ENCODE peak calls at places on chromosomes 4 and X, in nine cellular contexts. Z, G, F, N, T, M, V, Q and X are unnamed samples.
A peak's percentile ranks its signal among the peaks of the same experiment; 100 is the strongest.

GRCh38 chrX:18664947-18665346 is 7.0 kb downstream of the RS1 start:
- DNase-seq in Z (no peak), M (no peak), G (no peak), V (no peak), N (peak; percentile 18), Q (no peak), T (no peak), F (no peak), X (no peak)

GRCh38 chr4:170465434-170465833 is 375.7 kb upstream of the AADAT start:
- DNase-seq in Q (no peak), M (no peak), N (no peak), T (no peak), F (no peak), V (no peak), Z (no peak), G (no peak), X (no peak)

GRCh38 chrX:134999469-134999868 is 8.7 kb downstream of the SMIM10 start:
- DNase-seq in N (peak; percentile 73), Z (peak; percentile 55), F (peak; percentile 71), T (no peak), M (peak; percentile 75), Q (no peak), V (no peak), G (no peak), X (no peak)

GRCh38 chrX:23003121-23003520 is 3.4 kb downstream of the DDX53 start:
- DNase-seq in N (peak; percentile 20), Z (no peak), V (no peak), F (peak; percentile 25), Q (no peak), G (no peak), T (no peak), M (no peak), X (no peak)

GRCh38 chr4:41550308-41550707 is 12.4 kb downstream of the LIMCH1 start:
- DNase-seq in Z (no peak), T (no peak), M (no peak), G (no peak), V (no peak), F (peak; percentile 33), N (peak; percentile 11), Q (no peak), X (no peak)

GRCh38 chr4:1374706-1375045 is 27.7 kb downstream of the UVSSA start:
- DNase-seq in N (no peak), V (no peak), T (no peak), F (no peak), M (no peak), G (no peak), Z (no peak), Q (no peak), X (no peak)

GRCh38 chr4:101693842-101694398 is 96.6 kb upstream of the BANK1 start:
- DNase-seq in N (peak; percentile 64), V (no peak), M (no peak), T (no peak), G (no peak), F (no peak), Z (no peak), Q (no peak), X (no peak)

GRCh38 chrX:68415289-68415688 is 18.0 kb downstream of the OPHN1 start:
- DNase-seq in Z (no peak), Q (peak; percentile 38), T (no peak), G (peak; percentile 50), F (peak; percentile 72), N (peak; percentile 51), M (no peak), V (peak; percentile 33), X (no peak)

GRCh38 chr4:118923891-118924290 is 35.2 kb downstream of the SYNPO2 start:
- DNase-seq in M (no peak), N (no peak), G (no peak), F (no peak), Q (no peak), V (no peak), T (no peak), Z (no peak), X (no peak)

GRCh38 chrX:101462892-101463291 is 22.4 kb upstream of the ARMCX4 start:
- DNase-seq in M (peak; percentile 63), F (peak; percentile 32), G (no peak), N (peak; percentile 63), T (no peak), Z (peak; percentile 13), Q (no peak), V (no peak), X (no peak)

GRCh38 chr4:163611784-163612445 is 117.4 kb downstream of the TMA16 start:
- DNase-seq in G (no peak), V (no peak), Z (no peak), M (peak; percentile 88), T (no peak), F (no peak), N (no peak), Q (no peak), X (no peak)

GRCh38 chr4:163611172-163611571 is 116.7 kb downstream of the TMA16 start:
- DNase-seq in Q (no peak), N (no peak), M (peak; percentile 86), F (no peak), G (no peak), T (no peak), Z (no peak), V (no peak), X (no peak)

GRCh38 chr4:163609046-163609445 is 114.6 kb downstream of the TMA16 start:
- DNase-seq in G (no peak), N (no peak), Z (no peak), Q (no peak), M (no peak), F (no peak), T (no peak), V (no peak), X (no peak)

GRCh38 chr4:163612762-163613161 is 118.3 kb downstream of the TMA16 start:
- DNase-seq in Z (no peak), G (no peak), F (no peak), V (no peak), T (no peak), Q (no peak), M (peak; percentile 66), N (no peak), X (no peak)

GRCh38 chr4:163610642-163611041 is 116.2 kb downstream of the TMA16 start:
- DNase-seq in Z (no peak), T (no peak), G (no peak), F (no peak), Q (no peak), M (peak; percentile 70), V (no peak), N (no peak), X (no peak)
- H3K27ac ChIP-seq in Z (no peak overlapping the region), T (no peak overlapping the region), G (no peak overlapping the region), F (no peak overlapping the region), Q (no peak overlapping the region), M (peak overlapping the region; percentile 96), V (peak overlapping the region; percentile 71), N (no peak overlapping the region), X (no peak overlapping the region)

DNA sequence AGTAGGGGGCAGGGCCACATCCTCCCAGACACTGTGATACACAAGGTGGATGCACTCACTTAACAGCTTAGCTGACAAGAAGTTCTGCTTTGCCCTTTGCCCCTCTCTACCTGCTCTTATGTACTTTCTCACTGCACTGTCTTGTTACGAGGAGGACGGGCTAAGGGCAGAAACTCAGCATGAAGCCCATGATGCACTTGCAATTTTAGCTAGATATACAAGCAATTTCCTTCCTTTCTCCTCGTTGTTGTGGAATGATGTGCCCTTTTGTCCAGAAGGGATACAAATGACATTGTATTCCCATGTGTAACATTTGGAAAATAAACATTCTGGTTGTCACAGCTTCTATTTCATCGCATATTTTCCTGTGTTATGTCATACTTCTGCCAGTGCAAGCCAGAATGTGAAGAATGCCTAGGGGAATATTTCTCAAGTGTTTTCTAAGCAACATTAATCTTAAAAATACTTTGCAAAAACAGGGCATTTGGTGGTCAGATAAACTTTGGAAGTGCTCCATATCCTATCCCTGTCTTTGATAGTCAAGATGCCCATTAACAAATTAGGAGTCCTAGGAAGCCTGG is 47.2 kb downstream of the MAOA start:
- DNase-seq in N (peak; percentile 81), G (no peak), Q (no peak), F (peak; percentile 68), V (no peak), T (no peak), Z (no peak), M (no peak), X (no peak)
- H3K27ac ChIP-seq in N (peak overlapping the region; percentile 41), G (peak overlapping the region; percentile 96), Q (peak overlapping the region; percentile 59), F (no peak overlapping the region), V (no peak overlapping the region), T (no peak overlapping the region), Z (no peak overlapping the region), M (no peak overlapping the region), X (peak overlapping the region; percentile 18)

DNA sequence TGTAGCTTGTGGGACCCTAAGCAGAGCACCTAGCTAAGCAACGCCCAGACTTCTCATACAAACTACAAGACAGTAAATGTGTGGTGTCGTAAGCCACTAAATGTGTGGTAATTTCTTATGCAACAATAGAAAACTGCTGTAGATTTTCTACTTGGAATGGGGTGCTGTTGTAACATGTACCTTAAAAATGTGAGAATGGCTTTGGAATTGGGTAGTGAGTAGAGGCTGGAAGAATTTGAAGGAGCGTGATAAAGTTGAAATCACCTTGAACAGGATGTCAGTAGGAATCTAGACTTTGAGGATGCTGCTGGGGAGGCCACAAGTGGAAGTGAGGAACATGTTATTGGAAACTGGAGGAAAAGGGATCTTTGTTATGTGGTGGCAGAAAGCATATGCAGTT is 43.2 kb upstream of the FUNDC1 start:
- DNase-seq in Z (no peak), G (no peak), T (no peak), M (no peak), F (no peak), Q (no peak), V (no peak), N (no peak), X (no peak)
- H3K27ac ChIP-seq in Z (no peak overlapping the region), G (no peak overlapping the region), T (no peak overlapping the region), M (no peak overlapping the region), F (no peak overlapping the region), Q (no peak overlapping the region), V (no peak overlapping the region), N (no peak overlapping the region), X (no peak overlapping the region)

GRCh38 chr4:13984996-13985780 is 357.7 kb upstream of the BOD1L1 start:
- DNase-seq in T (no peak), F (peak; percentile 62), Z (no peak), N (no peak), V (no peak), M (no peak), Q (no peak), G (peak; percentile 11), X (no peak)

GRCh38 chr4:13982008-13982407 is 354.5 kb upstream of the BOD1L1 start:
- DNase-seq in N (no peak), Z (no peak), T (no peak), F (no peak), V (no peak), G (no peak), M (no peak), Q (no peak), X (no peak)

GRCh38 chr4:13977755-13978154 is 350.2 kb upstream of the BOD1L1 start:
- DNase-seq in T (no peak), M (no peak), V (no peak), F (no peak), G (no peak), Z (no peak), Q (no peak), N (no peak), X (no peak)

GRCh38 chr4:13983189-13983790 is 355.8 kb upstream of the BOD1L1 start:
- DNase-seq in M (no peak), F (no peak), T (no peak), Z (no peak), G (no peak), V (no peak), Q (no peak), N (no peak), X (no peak)

DNA sequence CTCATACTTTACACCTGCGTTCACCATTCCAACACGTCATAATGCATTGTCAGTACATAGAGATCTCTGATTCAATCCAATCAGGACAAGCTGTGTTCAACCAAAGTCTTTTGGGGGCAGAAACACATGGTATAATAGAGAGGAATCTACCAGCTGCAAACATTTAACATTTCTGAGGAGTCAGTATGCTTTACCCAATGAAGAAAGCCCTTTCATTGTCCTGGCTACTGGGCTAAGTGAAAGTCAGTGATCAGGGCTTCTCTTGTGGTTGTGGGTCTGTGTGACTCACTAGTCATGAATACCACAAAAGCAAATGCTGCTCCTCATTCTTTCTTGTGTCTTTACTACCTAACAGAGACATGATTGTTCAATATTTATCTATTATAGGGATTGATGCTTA is 352.8 kb upstream of the BOD1L1 start:
- DNase-seq in V (no peak), Q (no peak), Z (no peak), T (no peak), G (no peak), N (peak; percentile 72), F (peak; percentile 80), M (no peak), X (no peak)
- H3K27ac ChIP-seq in V (no peak overlapping the region), Q (no peak overlapping the region), Z (no peak overlapping the region), T (no peak overlapping the region), G (no peak overlapping the region), N (peak overlapping the region; percentile 36), F (no peak overlapping the region), M (no peak overlapping the region), X (peak overlapping the region; percentile 4)